ENCODE peak calls at places on chromosomes 3 and 15, in nine cellular contexts. One of them, this sample, is unnamed.

GRCh38 chr3:143726727-143727126 is 121.5 kb downstream of the SLC9A9 start:
- DNase-seq in progenitor cell of endocrine pancreas: no peak
- DNase-seq in dorsolateral prefrontal cortex: no peak
- DNase-seq in GM23338: no peak
- DNase-seq in chondrocyte: no peak
- DNase-seq in mucosa of descending colon: no peak
- DNase-seq in Panc1: no peak
- DNase-seq in AG04449: no peak
- DNase-seq in neural progenitor cell: no peak
- DNase-seq in this sample: no peak

GRCh38 chr15:75902129-75902557 is 1.5 kb upstream of the FBXO22 start:
- DNase-seq in dorsolateral prefrontal cortex: no peak
- DNase-seq in chondrocyte: no peak
- DNase-seq in mucosa of descending colon: no peak
- DNase-seq in neural progenitor cell: peak
- DNase-seq in GM23338: peak
- DNase-seq in progenitor cell of endocrine pancreas: no peak
- DNase-seq in AG04449: no peak
- DNase-seq in Panc1: no peak
- DNase-seq in this sample: no peak

GRCh38 chr3:158727499-158728377 is 4.5 kb downstream of the RARRES1 start:
- DNase-seq in GM23338: peak
- DNase-seq in chondrocyte: no peak
- DNase-seq in progenitor cell of endocrine pancreas: peak
- DNase-seq in AG04449: no peak
- DNase-seq in neural progenitor cell: peak
- DNase-seq in dorsolateral prefrontal cortex: no peak
- DNase-seq in mucosa of descending colon: no peak
- DNase-seq in Panc1: no peak
- DNase-seq in this sample: peak

GRCh38 chr3:138681463-138682215 is 73.1 kb downstream of the FAIM start:
- DNase-seq in AG04449: no peak
- DNase-seq in progenitor cell of endocrine pancreas: no peak
- DNase-seq in mucosa of descending colon: no peak
- DNase-seq in Panc1: no peak
- DNase-seq in GM23338: no peak
- DNase-seq in neural progenitor cell: no peak
- DNase-seq in dorsolateral prefrontal cortex: no peak
- DNase-seq in chondrocyte: no peak
- DNase-seq in this sample: no peak

GRCh38 chr3:162278834-162279233 is 782.2 kb downstream of the OTOL1 start:
- DNase-seq in GM23338: no peak
- DNase-seq in dorsolateral prefrontal cortex: no peak
- DNase-seq in progenitor cell of endocrine pancreas: no peak
- DNase-seq in Panc1: no peak
- DNase-seq in mucosa of descending colon: no peak
- DNase-seq in AG04449: no peak
- DNase-seq in neural progenitor cell: no peak
- DNase-seq in chondrocyte: no peak
- DNase-seq in this sample: no peak

GRCh38 chr15:88243895-88244787 is 12.4 kb downstream of the NTRK3 start:
- DNase-seq in chondrocyte: no peak
- DNase-seq in progenitor cell of endocrine pancreas: no peak
- DNase-seq in Panc1: no peak
- DNase-seq in neural progenitor cell: peak
- DNase-seq in mucosa of descending colon: no peak
- DNase-seq in dorsolateral prefrontal cortex: no peak
- DNase-seq in GM23338: peak
- DNase-seq in AG04449: no peak
- DNase-seq in this sample: no peak

GRCh38 chr3:130293247-130293646 is 52.2 kb upstream of the COL6A5 start:
- DNase-seq in progenitor cell of endocrine pancreas: no peak
- DNase-seq in AG04449: no peak
- DNase-seq in neural progenitor cell: no peak
- DNase-seq in chondrocyte: no peak
- DNase-seq in mucosa of descending colon: no peak
- DNase-seq in dorsolateral prefrontal cortex: no peak
- DNase-seq in Panc1: no peak
- DNase-seq in GM23338: no peak
- DNase-seq in this sample: no peak

GRCh38 chr15:100542290-100542689 is 13.5 kb upstream of the CERS3 start:
- DNase-seq in dorsolateral prefrontal cortex: no peak
- DNase-seq in neural progenitor cell: no peak
- DNase-seq in mucosa of descending colon: no peak
- DNase-seq in chondrocyte: no peak
- DNase-seq in GM23338: no peak
- DNase-seq in Panc1: no peak
- DNase-seq in AG04449: no peak
- DNase-seq in progenitor cell of endocrine pancreas: no peak
- DNase-seq in this sample: no peak

GRCh38 chr15:33154366-33155166 is 39.9 kb downstream of the FMN1 start:
- DNase-seq in Panc1: no peak
- DNase-seq in GM23338: no peak
- DNase-seq in dorsolateral prefrontal cortex: peak
- DNase-seq in progenitor cell of endocrine pancreas: no peak
- DNase-seq in chondrocyte: no peak
- DNase-seq in neural progenitor cell: no peak
- DNase-seq in mucosa of descending colon: no peak
- DNase-seq in AG04449: peak
- DNase-seq in this sample: no peak

GRCh38 chr15:59976480-59976879 is 27.6 kb upstream of the FOXB1 start:
- DNase-seq in GM23338: no peak
- DNase-seq in mucosa of descending colon: no peak
- DNase-seq in dorsolateral prefrontal cortex: no peak
- DNase-seq in progenitor cell of endocrine pancreas: no peak
- DNase-seq in neural progenitor cell: no peak
- DNase-seq in chondrocyte: no peak
- DNase-seq in AG04449: no peak
- DNase-seq in Panc1: no peak
- DNase-seq in this sample: no peak

GRCh38 chr3:124972457-124972856 is 37.9 kb upstream of the MUC13 start:
- DNase-seq in mucosa of descending colon: no peak
- DNase-seq in GM23338: no peak
- DNase-seq in dorsolateral prefrontal cortex: no peak
- DNase-seq in AG04449: no peak
- DNase-seq in neural progenitor cell: no peak
- DNase-seq in Panc1: no peak
- DNase-seq in chondrocyte: no peak
- DNase-seq in progenitor cell of endocrine pancreas: no peak
- DNase-seq in this sample: no peak

GRCh38 chr15:50452927-50453326 is 28.7 kb downstream of the USP8 start:
- DNase-seq in AG04449: peak
- DNase-seq in progenitor cell of endocrine pancreas: no peak
- DNase-seq in dorsolateral prefrontal cortex: no peak
- DNase-seq in mucosa of descending colon: no peak
- DNase-seq in GM23338: no peak
- DNase-seq in neural progenitor cell: no peak
- DNase-seq in chondrocyte: no peak
- DNase-seq in Panc1: no peak
- DNase-seq in this sample: no peak

GRCh38 chr3:136818851-136819783 is at the start of gene SLC35G2:
- DNase-seq in chondrocyte: no peak
- DNase-seq in mucosa of descending colon: peak
- DNase-seq in Panc1: no peak
- DNase-seq in neural progenitor cell: peak
- DNase-seq in dorsolateral prefrontal cortex: peak
- DNase-seq in AG04449: no peak
- DNase-seq in progenitor cell of endocrine pancreas: peak
- DNase-seq in GM23338: peak
- DNase-seq in this sample: no peak

GRCh38 chr15:88725305-88726220 is 77.7 kb upstream of the ACAN start:
- DNase-seq in progenitor cell of endocrine pancreas: no peak
- DNase-seq in chondrocyte: no peak
- DNase-seq in dorsolateral prefrontal cortex: no peak
- DNase-seq in neural progenitor cell: no peak
- DNase-seq in Panc1: no peak
- DNase-seq in GM23338: no peak
- DNase-seq in mucosa of descending colon: no peak
- DNase-seq in AG04449: no peak
- DNase-seq in this sample: no peak

GRCh38 chr15:43484455-43484854 is 8.5 kb downstream of the TP53BP1 start:
- DNase-seq in neural progenitor cell: no peak
- DNase-seq in AG04449: no peak
- DNase-seq in dorsolateral prefrontal cortex: no peak
- DNase-seq in progenitor cell of endocrine pancreas: no peak
- DNase-seq in mucosa of descending colon: no peak
- DNase-seq in GM23338: no peak
- DNase-seq in chondrocyte: no peak
- DNase-seq in Panc1: no peak
- DNase-seq in this sample: no peak

GRCh38 chr15:43488790-43489585 is 4.0 kb downstream of the TP53BP1 start:
- DNase-seq in dorsolateral prefrontal cortex: no peak
- DNase-seq in mucosa of descending colon: no peak
- DNase-seq in chondrocyte: no peak
- DNase-seq in Panc1: no peak
- DNase-seq in neural progenitor cell: no peak
- DNase-seq in GM23338: no peak
- DNase-seq in AG04449: no peak
- DNase-seq in progenitor cell of endocrine pancreas: no peak
- DNase-seq in this sample: no peak

GRCh38 chr15:43487271-43487895 is 5.6 kb downstream of the TP53BP1 start:
- DNase-seq in dorsolateral prefrontal cortex: no peak
- DNase-seq in GM23338: no peak
- DNase-seq in mucosa of descending colon: no peak
- DNase-seq in AG04449: no peak
- DNase-seq in Panc1: no peak
- DNase-seq in neural progenitor cell: no peak
- DNase-seq in chondrocyte: no peak
- DNase-seq in progenitor cell of endocrine pancreas: no peak
- DNase-seq in this sample: no peak

GRCh38 chr15:43483306-43484128 is 9.4 kb downstream of the TP53BP1 start:
- DNase-seq in chondrocyte: no peak
- DNase-seq in dorsolateral prefrontal cortex: no peak
- DNase-seq in Panc1: no peak
- DNase-seq in AG04449: no peak
- DNase-seq in mucosa of descending colon: no peak
- DNase-seq in GM23338: peak
- DNase-seq in neural progenitor cell: no peak
- DNase-seq in progenitor cell of endocrine pancreas: no peak
- DNase-seq in this sample: no peak
- TF ChIP-seq CTCF in chondrocyte: peak
- TF ChIP-seq CTCF in dorsolateral prefrontal cortex: peak
- TF ChIP-seq CTCF in Panc1: no peak
- TF ChIP-seq CTCF in AG04449: peak
- TF ChIP-seq CTCF in mucosa of descending colon: no peak
- TF ChIP-seq CTCF in GM23338: peak
- TF ChIP-seq CTCF in neural progenitor cell: peak
- TF ChIP-seq CTCF in progenitor cell of endocrine pancreas: no peak
- TF ChIP-seq CTCF in this sample: peak

GRCh38 chr15:83092309-83092976 is 15.0 kb upstream of the TM6SF1 start:
- DNase-seq in progenitor cell of endocrine pancreas: no peak
- DNase-seq in neural progenitor cell: no peak
- DNase-seq in AG04449: no peak
- DNase-seq in dorsolateral prefrontal cortex: no peak
- DNase-seq in GM23338: no peak
- DNase-seq in chondrocyte: no peak
- DNase-seq in Panc1: no peak
- DNase-seq in mucosa of descending colon: no peak
- DNase-seq in this sample: no peak

GRCh38 chr15:83094592-83094991 is 12.9 kb upstream of the TM6SF1 start:
- DNase-seq in dorsolateral prefrontal cortex: no peak
- DNase-seq in GM23338: no peak
- DNase-seq in AG04449: no peak
- DNase-seq in chondrocyte: no peak
- DNase-seq in Panc1: no peak
- DNase-seq in progenitor cell of endocrine pancreas: no peak
- DNase-seq in neural progenitor cell: no peak
- DNase-seq in mucosa of descending colon: no peak
- DNase-seq in this sample: no peak

GRCh38 chr15:83090465-83090864 is 17.0 kb upstream of the TM6SF1 start:
- DNase-seq in chondrocyte: no peak
- DNase-seq in neural progenitor cell: peak
- DNase-seq in Panc1: no peak
- DNase-seq in progenitor cell of endocrine pancreas: no peak
- DNase-seq in AG04449: no peak
- DNase-seq in dorsolateral prefrontal cortex: no peak
- DNase-seq in GM23338: no peak
- DNase-seq in mucosa of descending colon: no peak
- DNase-seq in this sample: no peak

GRCh38 chr15:83087535-83087934 is 19.9 kb upstream of the TM6SF1 start:
- DNase-seq in progenitor cell of endocrine pancreas: no peak
- DNase-seq in AG04449: no peak
- DNase-seq in neural progenitor cell: no peak
- DNase-seq in GM23338: no peak
- DNase-seq in dorsolateral prefrontal cortex: no peak
- DNase-seq in chondrocyte: no peak
- DNase-seq in mucosa of descending colon: no peak
- DNase-seq in Panc1: no peak
- DNase-seq in this sample: no peak

DNA sequence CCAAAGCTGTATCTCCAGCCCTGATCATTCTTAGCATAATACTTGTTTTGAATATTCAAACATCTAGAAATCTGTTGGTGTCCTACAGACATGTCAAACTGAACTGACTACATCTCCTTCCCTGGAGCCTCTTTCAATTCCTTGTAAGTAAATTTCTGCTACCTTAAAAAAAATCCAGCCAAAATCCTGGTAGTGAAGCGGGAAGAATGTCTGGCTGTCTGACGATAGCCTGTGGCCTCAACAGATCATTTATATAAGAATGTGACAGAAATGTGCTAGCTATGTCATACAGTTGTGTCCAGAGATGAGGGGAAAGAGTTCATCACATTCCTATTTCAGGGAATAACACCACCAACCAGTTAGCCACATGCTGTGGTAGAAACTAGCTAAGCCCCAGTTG is 18.6 kb upstream of the TM6SF1 start:
- DNase-seq in neural progenitor cell: no peak
- DNase-seq in GM23338: no peak
- DNase-seq in progenitor cell of endocrine pancreas: no peak
- DNase-seq in Panc1: no peak
- DNase-seq in dorsolateral prefrontal cortex: no peak
- DNase-seq in mucosa of descending colon: no peak
- DNase-seq in AG04449: no peak
- DNase-seq in chondrocyte: no peak
- DNase-seq in this sample: no peak
- TF ChIP-seq CTCF in neural progenitor cell: no peak
- TF ChIP-seq CTCF in GM23338: no peak
- TF ChIP-seq CTCF in progenitor cell of endocrine pancreas: no peak
- TF ChIP-seq CTCF in Panc1: no peak
- TF ChIP-seq CTCF in dorsolateral prefrontal cortex: no peak
- TF ChIP-seq CTCF in mucosa of descending colon: no peak
- TF ChIP-seq CTCF in AG04449: no peak
- TF ChIP-seq CTCF in chondrocyte: no peak
- TF ChIP-seq CTCF in this sample: no peak

GRCh38 chr3:22451501-22451900 is 700.5 kb upstream of the ZNF385D start:
- DNase-seq in chondrocyte: no peak
- DNase-seq in Panc1: no peak
- DNase-seq in progenitor cell of endocrine pancreas: no peak
- DNase-seq in neural progenitor cell: no peak
- DNase-seq in AG04449: no peak
- DNase-seq in dorsolateral prefrontal cortex: no peak
- DNase-seq in mucosa of descending colon: no peak
- DNase-seq in GM23338: no peak
- DNase-seq in this sample: no peak

GRCh38 chr3:22450785-22451400 is 699.9 kb upstream of the ZNF385D start:
- DNase-seq in chondrocyte: no peak
- DNase-seq in mucosa of descending colon: no peak
- DNase-seq in neural progenitor cell: no peak
- DNase-seq in AG04449: no peak
- DNase-seq in dorsolateral prefrontal cortex: no peak
- DNase-seq in GM23338: no peak
- DNase-seq in Panc1: no peak
- DNase-seq in progenitor cell of endocrine pancreas: no peak
- DNase-seq in this sample: no peak
- TF ChIP-seq CTCF in chondrocyte: no peak
- TF ChIP-seq CTCF in mucosa of descending colon: no peak
- TF ChIP-seq CTCF in neural progenitor cell: no peak
- TF ChIP-seq CTCF in AG04449: no peak
- TF ChIP-seq CTCF in dorsolateral prefrontal cortex: no peak
- TF ChIP-seq CTCF in GM23338: no peak
- TF ChIP-seq CTCF in Panc1: no peak
- TF ChIP-seq CTCF in progenitor cell of endocrine pancreas: no peak
- TF ChIP-seq CTCF in this sample: no peak

GRCh38 chr3:120181632-120182031 is 87.4 kb upstream of the GSK3B start:
- DNase-seq in neural progenitor cell: no peak
- DNase-seq in GM23338: no peak
- DNase-seq in chondrocyte: no peak
- DNase-seq in dorsolateral prefrontal cortex: no peak
- DNase-seq in progenitor cell of endocrine pancreas: no peak
- DNase-seq in AG04449: no peak
- DNase-seq in Panc1: no peak
- DNase-seq in mucosa of descending colon: no peak
- DNase-seq in this sample: no peak
- TF ChIP-seq CTCF in neural progenitor cell: no peak
- TF ChIP-seq CTCF in GM23338: no peak
- TF ChIP-seq CTCF in chondrocyte: peak
- TF ChIP-seq CTCF in dorsolateral prefrontal cortex: no peak
- TF ChIP-seq CTCF in progenitor cell of endocrine pancreas: no peak
- TF ChIP-seq CTCF in AG04449: no peak
- TF ChIP-seq CTCF in Panc1: no peak
- TF ChIP-seq CTCF in mucosa of descending colon: no peak
- TF ChIP-seq CTCF in this sample: no peak

This sample was measured in D721Med.